ENCODE peak calls at places on chromosomes 3 and 15, in six cellular contexts. T, I, S, C, Q and V are unnamed samples.

GRCh38 chr3:142726017-142726416 is 2.2 kb downstream of the TRPC1 start:
- DNase-seq in T (no peak), I (no peak), S (no peak), C (no peak), Q (no peak), V (no peak)

GRCh38 chr3:99846472-99846871 is 28.8 kb downstream of the CMSS1 start:
- DNase-seq in T (no peak), I (no peak), S (no peak), C (peak; percentile 47), Q (peak; percentile 32), V (no peak)

GRCh38 chr15:45320581-45320980 is 57.8 kb downstream of the GATM start:
- DNase-seq in T (no peak), I (no peak), S (peak; percentile 49), C (no peak), Q (no peak), V (no peak)

GRCh38 chr3:75906555-75907112 is 121.3 kb upstream of the ZNF717 start:
- DNase-seq in T (no peak), I (peak; percentile 87), S (peak; percentile 11), C (peak; percentile 25), Q (no peak), V (no peak)

GRCh38 chr15:41881086-41881485 is 12.8 kb downstream of the SPTBN5 start:
- DNase-seq in T (no peak), I (no peak), S (no peak), C (no peak), Q (no peak), V (no peak)

GRCh38 chr3:25476639-25477038 is 48.6 kb downstream of the RARB start:
- DNase-seq in T (no peak), I (no peak), S (no peak), C (no peak), Q (no peak), V (no peak)

GRCh38 chr3:169169340-169169963 is 494.1 kb downstream of the MECOM start:
- DNase-seq in T (no peak), I (no peak), S (no peak), C (no peak), Q (no peak), V (no peak)

GRCh38 chr3:101632586-101632985 is 44.3 kb downstream of the ZBTB11 start:
- DNase-seq in T (no peak), I (no peak), S (no peak), C (no peak), Q (no peak), V (no peak)

GRCh38 chr3:109070232-109070631 is 47.7 kb downstream of the MORC1 start:
- DNase-seq in T (no peak), I (no peak), S (no peak), C (no peak), Q (no peak), V (no peak)

GRCh38 chr3:20539666-20540460 is 353.9 kb upstream of the SGO1 start:
- DNase-seq in T (no peak), I (no peak), S (no peak), C (no peak), Q (no peak), V (no peak)

GRCh38 chr3:550481-550880 is 353.9 kb downstream of the CHL1 start:
- DNase-seq in T (no peak), I (no peak), S (no peak), C (no peak), Q (no peak), V (no peak)

GRCh38 chr3:28292622-28293021 is 51.2 kb downstream of the CMC1 start:
- DNase-seq in T (no peak), I (no peak), S (no peak), C (no peak), Q (no peak), V (no peak)

GRCh38 chr3:71930056-71930991 is 145.4 kb upstream of the PROK2 start:
- DNase-seq in T (no peak), I (no peak), S (no peak), C (peak; percentile 17), Q (peak; percentile 53), V (peak; percentile 29)

GRCh38 chr15:74426404-74427281 is 7.1 kb downstream of the SEMA7A start:
- DNase-seq in T (no peak), I (no peak), S (no peak), C (no peak), Q (no peak), V (no peak)

GRCh38 chr3:160948273-160948672 is 156.9 kb downstream of the B3GALNT1 start:
- DNase-seq in T (no peak), I (no peak), S (no peak), C (no peak), Q (no peak), V (no peak)

GRCh38 chr3:71180524-71180923 is 403.0 kb downstream of the FOXP1 start:
- DNase-seq in T (no peak), I (no peak), S (no peak), C (no peak), Q (no peak), V (no peak)

GRCh38 chr3:79011821-79012529 is 755.8 kb downstream of the ROBO1 start:
- DNase-seq in T (no peak), I (no peak), S (no peak), C (no peak), Q (no peak), V (no peak)

GRCh38 chr3:156448300-156448699 is 106.6 kb downstream of the SSR3 start:
- DNase-seq in T (no peak), I (peak; percentile 23), S (no peak), C (peak; percentile 47), Q (no peak), V (no peak)

GRCh38 chr3:44363591-44363990 is 25.0 kb downstream of the TCAIM start:
- DNase-seq in T (no peak), I (no peak), S (peak; percentile 59), C (no peak), Q (no peak), V (no peak)

GRCh38 chr3:120024103-120024502 is 70.1 kb downstream of the GSK3B start:
- DNase-seq in T (no peak), I (no peak), S (no peak), C (no peak), Q (no peak), V (no peak)
- TF ChIP-seq CTCF in T (no peak), I (no peak), S (no peak), C (no peak), Q (no peak), V (no peak)

DNA sequence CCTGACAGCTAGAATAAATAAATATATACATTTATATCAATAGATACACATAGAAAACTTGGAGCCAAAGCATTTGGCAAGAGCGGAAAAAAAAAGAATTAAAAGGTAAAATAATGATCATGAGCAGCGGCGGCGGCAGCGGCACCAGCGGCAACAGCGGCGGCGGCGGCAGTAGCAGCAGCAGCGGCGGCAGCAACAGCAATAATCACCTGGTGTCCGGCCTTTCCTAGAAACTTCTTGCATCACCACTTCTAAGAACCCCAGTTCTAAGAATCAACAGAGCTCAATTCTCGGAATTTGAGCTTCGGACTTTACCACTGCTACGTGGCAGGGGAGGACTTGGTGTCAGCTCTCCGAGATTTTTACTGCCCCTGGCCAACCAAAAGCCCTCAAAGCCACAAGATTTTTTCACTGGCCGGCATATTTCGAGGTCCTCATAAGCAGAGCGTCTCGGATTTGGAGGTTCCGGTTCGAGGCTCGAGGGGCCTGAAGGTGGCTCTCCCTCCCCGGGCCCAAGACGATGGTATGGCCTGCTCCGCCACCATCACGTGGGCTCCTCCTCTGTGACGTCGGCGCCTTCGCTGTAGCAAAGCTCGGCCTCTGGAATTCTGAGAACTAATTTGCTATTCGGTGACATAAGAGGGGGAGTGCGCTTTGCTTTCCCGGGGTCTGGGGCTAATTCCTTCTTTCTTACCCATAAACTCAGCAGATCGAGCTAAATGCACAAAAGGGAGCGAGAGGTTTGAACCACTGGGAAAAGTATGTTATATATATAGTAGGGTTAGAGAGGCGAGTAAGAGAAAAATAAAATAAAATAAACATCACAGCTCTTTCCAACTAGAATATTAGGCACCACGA is at the start of gene BCL6:
- DNase-seq in T (peak; percentile 95), I (peak; percentile 96), S (peak; percentile 96), C (peak; percentile 99), Q (peak; percentile 92), V (peak; percentile 96)
- TF ChIP-seq POLR2A in T (peak; percentile 99), I (peak; percentile 98), S (peak; percentile 99), C (peak; percentile 96), Q (peak; percentile 97), V (peak; percentile 92)

GRCh38 chr3:186930639-186931486 is 537 bp downstream of the ST6GAL1 start:
- DNase-seq in T (no peak), I (peak; percentile 65), S (peak; percentile 34), C (peak; percentile 34), Q (peak; percentile 41), V (peak; percentile 88)
- TF ChIP-seq CTCF in T (no peak), I (no peak), S (no peak), C (no peak), Q (no peak), V (no peak)

GRCh38 chr3:180601688-180602666 is at the start of gene TTC14:
- DNase-seq in T (peak; percentile 77), I (peak; percentile 97), S (peak; percentile 91), C (peak; percentile 94), Q (peak; percentile 88), V (peak; percentile 90)
- TF ChIP-seq POLR2A in T (no peak), I (peak; percentile 47), S (peak; percentile 67), C (peak; percentile 59), Q (no peak), V (peak; percentile 61)

DNA sequence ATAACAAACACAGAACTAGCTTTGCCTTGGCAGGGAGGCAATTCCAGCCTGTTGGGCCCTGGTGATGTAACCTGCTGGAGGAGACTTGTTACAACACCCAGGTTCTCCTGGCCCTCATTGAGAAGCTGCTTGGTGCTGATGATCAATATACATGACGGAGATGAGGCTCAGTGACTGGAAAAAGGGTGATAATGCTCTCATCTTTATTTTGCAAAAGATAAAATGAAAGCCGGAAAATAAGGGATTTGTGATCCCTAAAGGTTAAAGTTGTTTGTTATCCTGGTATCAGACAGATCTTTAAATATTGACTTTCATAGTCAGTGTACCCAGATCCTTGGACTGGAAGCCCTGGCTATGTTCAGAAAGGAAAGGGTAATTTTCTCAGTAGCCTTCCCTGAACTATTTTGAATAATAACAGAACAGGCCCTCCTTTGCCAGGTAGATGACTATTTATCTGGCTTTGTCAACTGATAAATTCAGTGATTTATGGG is 118.9 kb upstream of the MEIS2 start:
- DNase-seq in T (no peak), I (no peak), S (peak; percentile 30), C (no peak), Q (no peak), V (no peak)
- TF ChIP-seq CTCF in T (peak; percentile 18), I (no peak), S (peak; percentile 14), C (no peak), Q (no peak), V (no peak)

DNA sequence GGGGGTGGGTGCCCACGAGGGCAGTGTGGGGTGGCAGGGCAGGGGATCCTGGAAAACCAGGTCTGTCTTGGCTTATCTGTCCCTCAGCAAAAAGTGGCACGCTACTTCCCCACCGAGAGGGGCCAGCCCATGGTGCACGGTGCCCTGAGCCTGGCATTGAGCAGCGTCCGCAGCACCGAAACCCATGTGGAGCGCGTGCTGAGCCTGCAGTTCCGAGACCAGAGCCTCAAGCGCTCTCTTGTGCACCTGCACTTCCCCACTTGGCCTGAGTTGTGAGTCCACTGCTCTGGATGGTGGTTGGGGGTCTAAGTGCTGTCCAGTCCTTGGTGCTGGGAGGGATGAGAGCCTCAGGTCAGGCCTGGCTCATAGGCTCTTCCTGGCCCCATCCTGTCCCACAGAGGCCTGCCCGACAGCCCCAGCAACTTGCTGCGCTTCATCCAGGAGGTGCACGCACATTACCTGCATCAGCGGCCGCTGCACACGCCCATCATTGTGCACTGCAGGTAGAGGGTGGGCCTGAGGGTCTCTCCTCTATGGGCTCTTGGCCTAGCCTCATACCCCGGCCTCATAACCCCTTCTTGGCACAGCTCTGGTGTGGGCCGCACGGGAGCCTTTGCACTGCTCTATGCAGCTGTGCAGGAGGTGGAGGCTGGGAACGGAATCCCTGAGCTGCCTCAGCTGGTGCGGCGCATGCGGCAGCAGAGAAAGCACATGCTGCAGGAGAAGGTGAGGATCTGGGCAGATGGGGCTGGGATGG is 31.1 kb downstream of the PTPN23 start:
- DNase-seq in T (no peak), I (no peak), S (no peak), C (no peak), Q (no peak), V (no peak)
- TF ChIP-seq POLR2A in T (no peak), I (no peak), S (no peak), C (no peak), Q (no peak), V (no peak)

GRCh38 chr15:63288778-63289378 is 11.5 kb downstream of the APH1B start:
- DNase-seq in T (no peak), I (no peak), S (no peak), C (peak; percentile 69), Q (no peak), V (no peak)
- TF ChIP-seq CTCF in T (peak; percentile 62), I (peak; percentile 50), S (peak; percentile 77), C (peak; percentile 86), Q (peak; percentile 70), V (peak; percentile 64)